ENCODE peak calls at places on chromosomes 1 and 21, in seven cellular contexts. C, Z, D, J, P, G and I are unnamed samples.

GRCh38 chr21:28454978-28455600 is 537.6 kb downstream of the LTN1 start:
- ATAC-seq in G (no peak), C (no peak), P (no peak), Z (no peak), J (no peak), D (no peak), I (no peak)

GRCh38 chr21:16928439-16928838 is 584.4 kb upstream of the CXADR start:
- ATAC-seq in P (no peak), D (no peak), G (no peak), C (no peak), J (no peak), Z (no peak), I (no peak)

GRCh38 chr1:207822602-207823451 is 71.0 kb downstream of the CD46 start:
- ATAC-seq in Z (peak; percentile 77), P (peak; percentile 73), C (no peak), G (peak; percentile 65), J (peak; percentile 79), D (peak; percentile 68), I (peak; percentile 51)

GRCh38 chr1:243996223-243996622 is 54.9 kb upstream of the ZBTB18 start:
- ATAC-seq in P (no peak), D (no peak), G (no peak), J (no peak), C (no peak), Z (no peak), I (no peak)

GRCh38 chr1:158931055-158931737 is at the start of gene PYHIN1:
- ATAC-seq in P (no peak), C (peak; percentile 84), Z (no peak), J (peak; percentile 69), G (peak; percentile 86), D (no peak), I (peak; percentile 29)

GRCh38 chr1:60903591-60903990 is 178.8 kb upstream of the NFIA start:
- ATAC-seq in P (no peak), G (no peak), D (peak; percentile 52), Z (no peak), J (no peak), C (no peak), I (no peak)

GRCh38 chr21:16196521-16197208 is 466.9 kb downstream of the USP25 start:
- ATAC-seq in Z (no peak), P (no peak), J (no peak), D (no peak), C (no peak), G (no peak), I (no peak)

GRCh38 chr1:41660570-41661427 is 176.3 kb upstream of the EDN2 start:
- ATAC-seq in C (no peak), J (no peak), P (no peak), D (no peak), Z (no peak), G (no peak), I (no peak)

GRCh38 chr1:200744143-200744542 is 5.5 kb downstream of the CAMSAP2 start:
- ATAC-seq in D (no peak), J (no peak), Z (no peak), C (no peak), P (no peak), G (no peak), I (no peak)

GRCh38 chr1:214638474-214638807 is 35.4 kb downstream of the CENPF start:
- ATAC-seq in J (no peak), G (no peak), D (no peak), C (peak; percentile 58), Z (no peak), P (no peak), I (no peak)

GRCh38 chr1:74690909-74691308 is 17.3 kb upstream of the ERICH3 start:
- ATAC-seq in Z (no peak), D (no peak), G (no peak), C (no peak), J (no peak), P (no peak), I (no peak)